ENCODE peak calls at places on chromosomes 1 and 21, in eight cellular contexts. Y is heart right ventricle; P is CD8-positive, alpha-beta memory T cell; X is HCT116; V is OCI-LY7; Z is Caco-2; B is right cardiac atrium; D is stomach. N is an unnamed sample.

GRCh38 chr21:33289199-33289819 is 23.1 kb downstream of the IL10RB start:
- DNase-seq in P (no peak), V (no peak), D (no peak), Z (no peak), B (no peak), X (no peak), Y (no peak), N (peak; percentile 55)

GRCh38 chr1:191350938-191351337 is 807.3 kb upstream of the RGS18 start:
- DNase-seq in P (no peak), Z (no peak), D (no peak), Y (no peak), X (no peak), B (no peak), V (no peak), N (no peak)

GRCh38 chr1:235984041-235984820 is 80.7 kb downstream of the NID1 start:
- DNase-seq in P (no peak), Z (no peak), V (no peak), B (no peak), D (no peak), Y (no peak), X (no peak), N (peak; percentile 25)

GRCh38 chr1:247104965-247105364 is 809 bp upstream of the ZNF669 start:
- DNase-seq in Z (no peak), X (no peak), V (no peak), D (no peak), Y (no peak), B (no peak), P (no peak), N (no peak)

GRCh38 chr1:53572061-53572801 is 113.0 kb downstream of the DMRTB1 start:
- DNase-seq in D (no peak), Z (peak; percentile 32), V (no peak), X (peak; percentile 15), Y (no peak), B (peak; percentile 43), P (no peak), N (no peak)

GRCh38 chr1:246279402-246279801 is 227.7 kb downstream of the SMYD3 start:
- DNase-seq in X (no peak), D (no peak), Z (no peak), P (no peak), V (no peak), Y (no peak), B (no peak), N (no peak)

GRCh38 chr1:234276389-234276788 is 96.9 kb upstream of the COA6 start:
- DNase-seq in B (no peak), D (no peak), V (no peak), P (no peak), X (no peak), Y (no peak), Z (no peak), N (no peak)

GRCh38 chr1:116506132-116507004 is 64.5 kb downstream of the CD58 start:
- DNase-seq in D (no peak), B (no peak), Y (no peak), P (no peak), X (no peak), V (no peak), Z (no peak), N (no peak)

GRCh38 chr21:42107177-42107880 is 36.2 kb downstream of the UMODL1 start:
- DNase-seq in V (no peak), Y (no peak), P (no peak), B (peak; percentile 31), Z (no peak), X (no peak), D (no peak), N (no peak)

GRCh38 chr1:20308569-20308968 is 17.9 kb downstream of the VWA5B1 start:
- DNase-seq in Y (peak; percentile 32), B (peak; percentile 87), Z (no peak), X (no peak), V (no peak), P (no peak), D (no peak), N (no peak)

GRCh38 chr1:200243042-200243437 is 166.8 kb downstream of the ZNF281 start:
- DNase-seq in Y (no peak), V (no peak), X (no peak), D (no peak), Z (no peak), P (no peak), B (no peak), N (no peak)

GRCh38 chr1:94025383-94026340 is 95.3 kb downstream of the ABCA4 start:
- DNase-seq in Z (peak; percentile 45), V (peak; percentile 48), B (no peak), Y (peak; percentile 58), P (peak; percentile 7), D (no peak), X (peak; percentile 65), N (no peak)

GRCh38 chr1:81509619-81510018 is 291.1 kb upstream of the ADGRL2 start:
- DNase-seq in D (peak; percentile 27), V (no peak), P (no peak), B (no peak), Y (no peak), Z (no peak), X (no peak), N (no peak)

GRCh38 chr1:43530483-43531452 is at the start of gene PTPRF:
- DNase-seq in V (peak; percentile 23), Y (peak; percentile 42), D (peak; percentile 78), B (peak; percentile 88), X (no peak), P (peak; percentile 22), Z (peak; percentile 81), N (no peak)

GRCh38 chr1:55828031-55828430 is 612.9 kb upstream of the USP24 start:
- DNase-seq in Z (no peak), P (no peak), B (no peak), V (no peak), Y (no peak), X (no peak), D (no peak), N (no peak)

GRCh38 chr21:44337941-44338895 is 972 bp downstream of the CFAP410 start:
- DNase-seq in D (peak; percentile 66), X (peak; percentile 47), Z (peak; percentile 76), P (peak; percentile 50), Y (peak; percentile 79), B (peak; percentile 89), V (peak; percentile 47), N (peak; percentile 84)

GRCh38 chr1:205664399-205665108 is 15.8 kb downstream of the SLC45A3 start:
- DNase-seq in X (peak; percentile 41), B (no peak), P (no peak), Z (no peak), D (peak; percentile 68), V (peak; percentile 43), Y (no peak), N (no peak)

DNA sequence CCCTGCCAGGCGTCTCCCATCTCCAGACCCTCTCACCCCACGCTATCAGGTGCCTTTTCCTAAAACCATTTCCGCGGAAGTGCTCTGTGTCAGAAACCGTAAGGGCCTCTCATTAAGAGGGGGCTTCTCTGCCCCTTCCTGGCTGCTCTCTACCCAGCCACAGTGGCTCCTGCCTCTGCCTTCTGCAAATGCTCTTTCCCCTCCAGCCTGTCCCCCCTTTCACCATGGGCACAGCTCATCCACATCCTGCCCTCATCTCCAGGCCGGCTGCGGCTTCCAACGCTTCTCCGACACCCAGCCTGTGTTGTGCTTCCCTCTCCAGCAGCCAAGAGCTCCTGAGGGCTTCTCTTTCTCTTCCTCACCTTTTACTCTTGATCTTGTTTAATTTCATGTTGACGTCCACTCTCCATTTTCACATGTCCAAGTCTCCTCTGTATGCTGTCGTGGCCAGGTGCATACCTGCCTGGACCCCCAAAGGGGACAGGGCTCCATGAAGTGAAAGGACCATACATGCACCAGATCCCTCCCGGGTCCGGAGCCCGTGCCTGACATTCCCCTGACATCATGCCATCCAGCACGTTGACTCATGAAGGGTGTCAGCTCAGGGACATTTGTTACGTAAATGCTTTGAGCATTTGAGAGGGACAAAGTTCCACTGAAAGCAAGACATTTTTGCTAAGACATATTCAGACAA is 306.5 kb downstream of the AJAP1 start:
- DNase-seq in B (no peak), Y (no peak), X (no peak), V (no peak), Z (no peak), D (no peak), P (no peak), N (peak; percentile 55)
- H3K9me3 ChIP-seq in B (no peaks in the 10 kb centered on the region), Y (no peaks in the 10 kb centered on the region), X (no peaks in the 10 kb centered on the region), V (no peaks in the 10 kb centered on the region), Z (no peaks in the 10 kb centered on the region), D (no peaks in the 10 kb centered on the region), P (no peaks in the 10 kb centered on the region), N (no peaks in the 10 kb centered on the region)

GRCh38 chr1:27676410-27676809 is 4.4 kb upstream of the IFI6 start:
- DNase-seq in X (no peak), V (no peak), P (no peak), Z (no peak), B (no peak), Y (no peak), D (no peak), N (no peak)
- H3K9me3 ChIP-seq in X (no peaks in the 10 kb centered on the region), V (peaks cover 7% of the 10 kb centered on the region), P (no peaks in the 10 kb centered on the region), Z (peaks cover 10% of the 10 kb centered on the region), B (no peaks in the 10 kb centered on the region), Y (peaks cover 15% of the 10 kb centered on the region), D (peaks cover 13% of the 10 kb centered on the region), N (peaks cover 4% of the 10 kb centered on the region)

GRCh38 chr1:80101159-80101558 is 1094.6 kb upstream of the ADGRL4 start:
- DNase-seq in V (no peak), Y (no peak), Z (no peak), B (no peak), X (no peak), D (no peak), P (no peak), N (no peak)

DNA sequence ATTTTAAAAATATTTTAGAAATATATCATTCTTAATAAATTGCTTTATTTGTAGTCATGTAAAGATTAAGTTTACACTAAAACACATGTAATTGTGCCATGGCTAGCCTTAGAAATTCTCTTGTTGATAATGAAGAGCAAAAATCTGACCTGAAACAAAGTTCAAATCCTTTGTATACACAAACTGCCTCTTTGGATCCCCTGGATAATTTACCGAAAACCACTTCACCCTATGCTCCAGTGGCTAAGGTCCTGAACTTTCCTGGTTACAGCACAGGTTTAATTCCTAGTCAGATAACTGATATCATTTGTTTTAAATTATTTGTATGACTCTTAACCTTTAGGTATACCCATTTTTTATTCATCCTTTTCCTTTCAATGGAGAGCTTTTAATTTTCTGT is 1093.2 kb upstream of the ADGRL4 start:
- DNase-seq in X (no peak), B (no peak), V (no peak), Z (no peak), D (no peak), Y (no peak), P (no peak), N (no peak)
- H3K9me3 ChIP-seq in X (peaks cover 4% of the 10 kb centered on the region), B (no peaks in the 10 kb centered on the region), V (no peaks in the 10 kb centered on the region), Z (no peaks in the 10 kb centered on the region), D (no peaks in the 10 kb centered on the region), Y (peaks cover 6% of the 10 kb centered on the region), P (no peaks in the 10 kb centered on the region), N (no peaks in the 10 kb centered on the region)

GRCh38 chr1:4462831-4463484 is 191.5 kb upstream of the AJAP1 start:
- DNase-seq in D (no peak), X (no peak), B (no peak), Z (no peak), Y (no peak), P (no peak), V (no peak), N (no peak)
- H3K9me3 ChIP-seq in D (no peaks in the 10 kb centered on the region), X (peaks cover 4% of the 10 kb centered on the region), B (no peaks in the 10 kb centered on the region), Z (no peaks in the 10 kb centered on the region), Y (no peaks in the 10 kb centered on the region), P (no peaks in the 10 kb centered on the region), V (no peaks in the 10 kb centered on the region), N (no peaks in the 10 kb centered on the region)

DNA sequence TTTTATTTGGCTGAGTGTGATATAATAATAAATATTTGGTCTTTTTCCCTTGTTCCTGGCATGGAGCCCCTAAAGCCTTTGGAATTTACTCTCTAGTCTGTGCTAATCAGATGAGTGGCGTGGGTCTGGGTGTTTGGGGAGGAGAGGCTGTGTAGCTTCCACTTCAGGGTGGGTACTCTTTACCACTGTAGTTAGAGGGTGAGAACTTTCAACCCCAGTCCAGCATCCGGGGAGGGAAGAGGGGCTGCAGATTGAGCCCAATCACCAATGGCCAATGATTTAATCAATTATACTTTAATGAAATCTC is 20.0 kb downstream of the USP25 start:
- DNase-seq in Z (no peak), B (no peak), V (no peak), Y (no peak), D (no peak), X (no peak), P (no peak), N (no peak)
- H3K9me3 ChIP-seq in Z (no peaks in the 10 kb centered on the region), B (no peaks in the 10 kb centered on the region), V (no peaks in the 10 kb centered on the region), Y (no peaks in the 10 kb centered on the region), D (no peaks in the 10 kb centered on the region), X (no peaks in the 10 kb centered on the region), P (no peaks in the 10 kb centered on the region), N (no peaks in the 10 kb centered on the region)